ENCODE peak calls at places on chromosomes 3 and 15, in four cellular contexts. D, B, G and K are unnamed samples.

GRCh38 chr15:40266828-40267304 is 16.0 kb downstream of the ANKRD63 start:
- DNase-seq in G (peak; percentile 22), B (peak; percentile 80), D (peak; percentile 69), K (peak; percentile 70)

GRCh38 chr15:101635944-101636727 is 16.0 kb downstream of the TM2D3 start:
- DNase-seq in B (no peak), G (no peak), D (no peak), K (no peak)

GRCh38 chr3:147410518-147411234 is 1.5 kb downstream of the ZIC1 start:
- DNase-seq in B (no peak), D (no peak), G (no peak), K (peak; percentile 51)

GRCh38 chr15:78075490-78076230 is 1.9 kb downstream of the TBC1D2B start:
- DNase-seq in D (peak; percentile 68), B (peak; percentile 72), G (no peak), K (peak; percentile 67)

GRCh38 chr3:51340311-51340829 is 44.7 kb upstream of the MANF start:
- DNase-seq in G (peak; percentile 18), B (peak; percentile 58), D (peak; percentile 13), K (peak; percentile 82)

GRCh38 chr15:67296188-67296587 is 41.6 kb downstream of the IQCH start:
- DNase-seq in G (no peak), B (no peak), D (no peak), K (no peak)

GRCh38 chr3:138348950-138349739 is 766 bp downstream of the MRAS start:
- DNase-seq in D (peak; percentile 42), B (no peak), G (no peak), K (no peak)

GRCh38 chr3:137970914-137971831 is 38.8 kb upstream of the CLDN18 start:
- DNase-seq in B (peak; percentile 83), G (no peak), D (peak; percentile 46), K (no peak)

GRCh38 chr15:85112997-85113396 is 131.3 kb downstream of the PDE8A start:
- DNase-seq in B (no peak), G (no peak), D (no peak), K (no peak)

GRCh38 chr15:89346516-89346915 is 11.9 kb upstream of the POLG start:
- DNase-seq in B (no peak), G (no peak), D (no peak), K (no peak)

GRCh38 chr15:75947117-75947516 is 43.4 kb downstream of the FBXO22 start:
- DNase-seq in G (no peak), D (no peak), B (no peak), K (peak; percentile 49)

GRCh38 chr15:73800662-73801345 is 47.7 kb upstream of the INSYN1 start:
- DNase-seq in G (no peak), B (peak; percentile 79), D (peak; percentile 30), K (peak; percentile 54)

GRCh38 chr3:29513236-29513635 is 232.4 kb downstream of the RBMS3 start:
- DNase-seq in D (no peak), B (no peak), G (no peak), K (no peak)

GRCh38 chr15:88982304-88982945 is 69.2 kb upstream of the MFGE8 start:
- DNase-seq in D (no peak), G (no peak), B (peak; percentile 79), K (no peak)

GRCh38 chr3:120907659-120908029 is 361 bp upstream of the STXBP5L start:
- DNase-seq in D (no peak), G (no peak), B (no peak), K (no peak)
- H3K4me3 ChIP-seq in D (peak overlapping the region; percentile 62), G (peak overlapping the region; percentile 54), B (no peak overlapping the region), K (no peak overlapping the region)

DNA sequence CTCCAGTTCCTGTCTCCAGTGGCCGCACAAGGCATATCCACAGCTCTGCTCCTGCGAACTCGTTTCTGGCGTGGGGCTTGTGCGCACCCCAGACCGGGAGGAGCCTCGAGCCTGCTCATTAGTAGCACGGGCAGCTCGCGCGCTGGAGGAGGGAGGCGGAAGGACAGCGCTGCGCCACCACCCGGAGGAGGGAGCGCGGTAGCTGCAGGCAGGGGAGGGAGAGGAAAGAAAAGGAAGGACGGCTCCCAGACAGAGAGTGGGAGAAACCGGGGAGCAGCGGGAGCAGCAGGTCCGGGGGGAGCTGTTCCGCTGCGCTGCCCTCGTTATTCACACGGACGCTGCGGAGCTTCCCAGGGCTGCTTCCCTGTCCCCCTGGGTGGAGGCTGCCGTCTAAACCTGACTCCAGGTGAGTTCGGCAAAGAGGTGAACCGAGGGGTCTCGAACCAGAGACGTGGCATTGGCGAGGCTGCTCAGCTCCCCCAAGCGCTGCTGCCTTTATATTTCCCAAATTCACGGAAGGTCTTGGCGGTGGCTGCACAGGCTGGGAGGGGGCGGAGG is 121.3 kb upstream of the ZNF717 start:
- DNase-seq in D (no peak), G (no peak), B (peak; percentile 37), K (no peak)
- H3K4me3 ChIP-seq in D (no peak overlapping the region), G (no peak overlapping the region), B (no peak overlapping the region), K (no peak overlapping the region)

DNA sequence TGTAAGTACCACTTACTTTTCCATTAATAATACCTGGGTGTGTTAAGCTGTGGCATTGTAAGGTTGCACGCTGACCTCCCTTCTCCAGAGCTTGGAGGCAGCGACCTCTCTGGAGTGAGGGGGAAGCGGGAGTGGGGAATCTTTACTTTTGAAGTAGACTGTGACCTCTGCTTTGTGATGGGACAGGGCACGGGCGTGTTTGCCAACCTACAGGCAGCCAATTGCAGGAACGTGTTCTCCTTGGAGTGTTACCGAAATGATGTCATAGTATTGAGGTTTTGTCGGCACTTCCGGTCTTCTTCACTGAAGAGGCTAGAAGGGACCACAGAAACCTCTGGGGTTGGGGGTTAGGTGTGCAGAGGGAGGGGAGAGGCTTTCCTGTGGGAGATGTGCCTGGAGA is 227.3 kb upstream of the C2CD4B start:
- DNase-seq in D (no peak), B (peak; percentile 52), G (no peak), K (no peak)
- H3K4me3 ChIP-seq in D (peak overlapping the region; percentile 66), B (peak overlapping the region; percentile 55), G (peak overlapping the region; percentile 84), K (peak overlapping the region; percentile 99)

GRCh38 chr3:182241777-182242556 is 530.2 kb downstream of the SOX2 start:
- DNase-seq in D (peak; percentile 51), B (no peak), G (no peak), K (no peak)

GRCh38 chr3:182241196-182241776 is 529.6 kb downstream of the SOX2 start:
- DNase-seq in G (no peak), D (no peak), B (no peak), K (no peak)

GRCh38 chr3:182242563-182242962 is 530.8 kb downstream of the SOX2 start:
- DNase-seq in B (no peak), G (no peak), D (no peak), K (no peak)

GRCh38 chr3:182239316-182239715 is 527.6 kb downstream of the SOX2 start:
- DNase-seq in G (no peak), D (no peak), B (no peak), K (no peak)

GRCh38 chr3:182240474-182240873 is 528.7 kb downstream of the SOX2 start:
- DNase-seq in G (no peak), D (no peak), B (no peak), K (no peak)
- H3K4me3 ChIP-seq in G (no peak overlapping the region), D (no peak overlapping the region), B (no peak overlapping the region), K (no peak overlapping the region)

DNA sequence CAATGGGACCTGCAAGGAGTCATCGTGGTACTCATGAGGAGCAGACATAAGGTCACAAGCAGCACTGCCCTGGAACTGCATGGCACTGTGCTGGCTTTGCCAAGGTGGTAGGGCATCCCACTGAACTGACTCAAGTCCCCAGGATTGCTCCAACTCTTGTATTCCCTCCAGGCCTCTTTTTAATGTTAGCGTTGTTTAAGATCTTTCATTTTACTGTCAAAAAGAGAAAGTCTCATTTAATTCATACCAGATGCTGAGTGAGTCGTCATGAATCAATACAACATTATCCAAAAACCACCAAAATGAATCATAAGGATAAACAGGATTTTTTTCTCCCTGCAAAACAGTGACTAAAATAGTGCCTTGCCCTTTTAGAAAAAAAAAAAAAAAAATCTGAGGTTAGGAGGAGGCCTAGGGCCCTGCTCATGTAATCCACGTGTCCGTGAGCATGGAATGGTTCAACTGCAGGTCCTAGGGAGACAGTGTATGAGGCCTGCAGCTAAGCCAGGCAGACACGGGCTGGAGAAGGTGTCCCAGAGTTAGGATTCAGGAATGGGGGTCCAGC is 36.7 kb upstream of the BLM start:
- DNase-seq in G (no peak), D (no peak), B (peak; percentile 66), K (peak; percentile 96)
- H3K4me3 ChIP-seq in G (no peak overlapping the region), D (no peak overlapping the region), B (no peak overlapping the region), K (no peak overlapping the region)

DNA sequence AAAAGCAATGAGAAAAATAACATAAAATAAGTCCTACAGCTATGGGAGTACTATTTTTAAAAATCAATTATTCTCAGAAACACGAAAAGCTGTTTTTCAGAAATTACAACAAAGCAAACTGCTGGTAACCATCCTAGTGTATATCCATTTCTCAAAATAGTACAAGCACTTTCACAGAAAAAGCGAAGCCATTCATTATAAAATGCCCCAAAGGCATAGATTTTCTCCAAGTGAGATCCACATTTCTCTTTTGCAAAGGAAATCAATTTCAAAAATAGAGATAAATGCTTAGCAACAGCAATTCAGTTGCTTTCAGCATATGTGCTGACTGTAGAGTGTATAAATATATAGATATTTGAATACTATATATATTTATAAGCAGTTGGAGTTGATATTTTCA is 1266.3 kb downstream of the SI start:
- DNase-seq in D (no peak), B (no peak), G (no peak), K (no peak)
- H3K4me3 ChIP-seq in D (no peak overlapping the region), B (no peak overlapping the region), G (no peak overlapping the region), K (no peak overlapping the region)

DNA sequence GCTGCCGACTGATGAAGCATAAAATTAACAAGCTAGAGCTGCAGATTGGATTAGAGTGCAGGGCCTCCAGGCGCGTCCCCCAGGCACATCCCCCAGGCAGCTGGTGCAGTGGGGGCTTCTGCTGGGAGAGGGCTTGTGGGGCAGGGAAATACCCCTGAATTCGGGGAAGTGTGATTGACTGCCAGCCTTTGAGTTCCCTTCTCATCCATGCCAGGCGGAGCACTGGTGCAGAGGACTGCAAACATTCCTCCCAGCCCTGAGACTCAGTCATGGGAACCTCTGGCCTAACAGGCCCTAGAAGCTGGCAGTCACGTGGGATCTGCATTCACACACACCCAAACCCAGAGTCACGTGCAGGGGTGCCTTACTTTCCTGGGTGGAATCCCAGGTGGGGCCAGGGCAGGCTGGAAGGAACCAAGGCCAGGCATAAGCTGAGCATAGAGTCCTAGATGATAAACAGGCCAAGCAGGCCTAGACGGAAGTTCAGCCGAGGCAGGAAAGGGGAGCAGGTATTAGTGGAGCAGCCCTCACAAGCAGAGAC is 46.2 kb upstream of the SEC22A start:
- DNase-seq in G (no peak), D (no peak), B (no peak), K (no peak)
- H3K4me3 ChIP-seq in G (no peak overlapping the region), D (no peak overlapping the region), B (no peak overlapping the region), K (no peak overlapping the region)

DNA sequence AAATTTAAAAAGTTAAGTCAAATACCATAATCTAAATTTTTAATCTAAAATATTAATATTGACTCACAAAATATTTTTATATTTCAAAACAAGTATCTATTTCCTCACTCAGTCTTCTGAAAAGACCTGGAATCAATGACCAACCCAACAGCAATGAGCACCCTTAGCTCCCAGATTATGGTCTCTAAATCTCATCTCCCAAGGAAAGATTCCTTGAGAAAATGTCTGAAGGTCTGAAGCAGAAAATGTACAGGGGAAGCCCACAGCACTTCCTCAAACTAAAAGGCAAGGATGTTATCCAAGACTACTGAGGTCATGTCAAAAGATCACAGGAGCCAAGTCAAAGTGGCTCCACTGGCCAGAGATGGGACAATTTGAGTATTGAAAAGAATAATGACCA is 51.0 kb upstream of the SLCO2A1 start:
- DNase-seq in B (no peak), D (no peak), G (no peak), K (no peak)
- H3K4me3 ChIP-seq in B (no peak overlapping the region), D (no peak overlapping the region), G (no peak overlapping the region), K (no peak overlapping the region)